ENCODE peak calls at places on chromosomes 16 and 17, in five cellular contexts. P is CD8-positive, alpha-beta memory T cell; Z is tibial nerve; T is kidney; O is neuronal stem cell. B is an unnamed sample.

GRCh38 chr16:35363510-35363909 is 1904.1 kb downstream of the TP53TG3F start:
- DNase-seq in P (no peak), Z (no peak), T (no peak), O (no peak), B (no peak)

GRCh38 chr17:69588316-69588715 is 173.8 kb downstream of the MAP2K6 start:
- DNase-seq in P (no peak), Z (no peak), T (no peak), O (no peak), B (no peak)

GRCh38 chr16:66619534-66620418 is 15.3 kb downstream of the CMTM3 start:
- DNase-seq in P (no peak), Z (no peak), T (peak; percentile 39), O (no peak), B (no peak)

GRCh38 chr16:79519448-79519847 is 81.1 kb downstream of the MAF start:
- DNase-seq in P (no peak), Z (no peak), T (no peak), O (no peak), B (no peak)

GRCh38 chr17:27389542-27390140 is 66.6 kb upstream of the KSR1 start:
- DNase-seq in P (no peak), Z (no peak), T (no peak), O (no peak), B (peak; percentile 53)

GRCh38 chr16:4481526-4481925 is 5.3 kb downstream of the HMOX2 start:
- DNase-seq in P (no peak), Z (no peak), T (no peak), O (no peak), B (no peak)

GRCh38 chr16:14650629-14651028 is 17.9 kb downstream of the BFAR start:
- DNase-seq in P (no peak), Z (no peak), T (no peak), O (no peak), B (no peak)

GRCh38 chr16:86598607-86599318 is 20.4 kb downstream of the FOXL1 start:
- DNase-seq in P (no peak), Z (no peak), T (no peak), O (no peak), B (no peak)

GRCh38 chr16:3954411-3954921 is 74.0 kb upstream of the CREBBP start:
- DNase-seq in P (no peak), Z (peak; percentile 53), T (peak; percentile 61), O (no peak), B (peak; percentile 69)

GRCh38 chr16:31487720-31488629 is 5.1 kb downstream of the SLC5A2 start:
- DNase-seq in P (peak; percentile 70), Z (no peak), T (peak; percentile 88), O (no peak), B (no peak)

GRCh38 chr17:78684026-78684425 is 98.0 kb downstream of the CYTH1 start:
- DNase-seq in P (no peak), Z (no peak), T (no peak), O (no peak), B (no peak)

GRCh38 chr17:8125196-8125946 is 1.5 kb upstream of the HES7 start:
- DNase-seq in P (peak; percentile 76), Z (peak; percentile 97), T (peak; percentile 89), O (peak; percentile 91), B (no peak)

GRCh38 chr17:30413109-30413508 is 34.4 kb downstream of the CPD start:
- DNase-seq in P (no peak), Z (no peak), T (no peak), O (no peak), B (no peak)

GRCh38 chr16:86349338-86349900 is 160.9 kb upstream of the FOXF1 start:
- DNase-seq in P (no peak), Z (no peak), T (no peak), O (no peak), B (no peak)

GRCh38 chr17:52170963-52171572 is 12.6 kb upstream of the CA10 start:
- DNase-seq in P (no peak), Z (no peak), T (no peak), O (peak; percentile 21), B (no peak)

GRCh38 chr16:1584926-1585487 is 26.9 kb downstream of the IFT140 start:
- DNase-seq in P (no peak), Z (no peak), T (no peak), O (peak; percentile 6), B (no peak)

GRCh38 chr17:29867643-29868181 is 62.3 kb downstream of the SSH2 start:
- DNase-seq in P (no peak), Z (no peak), T (no peak), O (no peak), B (no peak)

GRCh38 chr16:84453061-84453752 is 51.3 kb downstream of the MEAK7 start:
- DNase-seq in P (no peak), Z (no peak), T (no peak), O (no peak), B (no peak)

GRCh38 chr17:4520881-4521600 is 22.4 kb downstream of the SPNS2 start:
- DNase-seq in P (no peak), Z (no peak), T (peak; percentile 90), O (no peak), B (no peak)

GRCh38 chr17:76414334-76415295 is 30.2 kb downstream of the SPHK1 start:
- DNase-seq in P (no peak), Z (peak; percentile 39), T (peak; percentile 89), O (no peak), B (peak; percentile 74)

GRCh38 chr16:23380501-23380951 is 72.5 kb downstream of the COG7 start:
- DNase-seq in P (no peak), Z (no peak), T (peak; percentile 70), O (no peak), B (no peak)

GRCh38 chr17:56896217-56896967 is 17.5 kb downstream of the TRIM25 start:
- DNase-seq in P (no peak), Z (no peak), T (no peak), O (no peak), B (no peak)

GRCh38 chr17:8004899-8005298 is 2.5 kb downstream of the GUCY2D start:
- DNase-seq in P (no peak), Z (no peak), T (peak; percentile 23), O (no peak), B (no peak)

GRCh38 chr17:1201132-1201702 is 21.4 kb upstream of the ABR start:
- DNase-seq in P (peak; percentile 40), Z (no peak), T (no peak), O (no peak), B (no peak)

DNA sequence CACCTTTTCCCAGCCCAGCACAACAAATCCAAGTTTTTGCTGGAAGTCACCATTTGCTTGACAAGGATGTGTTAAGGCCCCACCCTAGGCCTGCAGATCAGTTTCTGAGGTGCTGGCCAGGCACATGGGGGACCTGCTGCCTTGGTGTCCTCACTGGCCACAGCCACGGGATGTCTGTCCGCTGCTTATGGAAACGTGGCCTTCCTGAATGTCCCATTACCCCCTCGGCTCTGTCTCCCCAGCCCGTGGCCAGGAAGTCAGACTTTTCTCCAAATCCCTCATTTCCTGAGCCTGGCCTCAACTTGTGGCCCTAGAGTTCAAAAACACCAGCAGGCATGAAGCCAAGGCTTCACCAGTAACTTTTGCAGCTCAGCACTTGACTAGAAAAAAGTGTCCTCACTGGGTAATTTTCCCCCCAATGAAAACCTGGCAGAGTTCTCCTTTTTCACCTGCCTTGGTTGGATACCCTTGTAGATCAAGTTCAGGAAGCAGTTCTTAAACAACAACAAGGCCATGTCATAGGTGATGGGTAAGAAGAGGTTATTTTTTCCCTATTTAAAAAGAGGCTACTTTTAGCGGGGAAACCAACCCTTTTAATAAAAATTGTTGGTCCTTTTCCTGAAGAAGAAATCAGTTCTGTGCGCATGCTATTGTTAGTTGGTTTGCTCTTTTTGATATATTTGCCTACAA is 80.8 kb downstream of the SOCS1 start:
- DNase-seq in P (no peak), Z (no peak), T (no peak), O (no peak), B (no peak)
- H3K27ac ChIP-seq in P (no peak overlapping the region), Z (no peak overlapping the region), T (no peak overlapping the region), O (no peak overlapping the region), B (no peak overlapping the region)

DNA sequence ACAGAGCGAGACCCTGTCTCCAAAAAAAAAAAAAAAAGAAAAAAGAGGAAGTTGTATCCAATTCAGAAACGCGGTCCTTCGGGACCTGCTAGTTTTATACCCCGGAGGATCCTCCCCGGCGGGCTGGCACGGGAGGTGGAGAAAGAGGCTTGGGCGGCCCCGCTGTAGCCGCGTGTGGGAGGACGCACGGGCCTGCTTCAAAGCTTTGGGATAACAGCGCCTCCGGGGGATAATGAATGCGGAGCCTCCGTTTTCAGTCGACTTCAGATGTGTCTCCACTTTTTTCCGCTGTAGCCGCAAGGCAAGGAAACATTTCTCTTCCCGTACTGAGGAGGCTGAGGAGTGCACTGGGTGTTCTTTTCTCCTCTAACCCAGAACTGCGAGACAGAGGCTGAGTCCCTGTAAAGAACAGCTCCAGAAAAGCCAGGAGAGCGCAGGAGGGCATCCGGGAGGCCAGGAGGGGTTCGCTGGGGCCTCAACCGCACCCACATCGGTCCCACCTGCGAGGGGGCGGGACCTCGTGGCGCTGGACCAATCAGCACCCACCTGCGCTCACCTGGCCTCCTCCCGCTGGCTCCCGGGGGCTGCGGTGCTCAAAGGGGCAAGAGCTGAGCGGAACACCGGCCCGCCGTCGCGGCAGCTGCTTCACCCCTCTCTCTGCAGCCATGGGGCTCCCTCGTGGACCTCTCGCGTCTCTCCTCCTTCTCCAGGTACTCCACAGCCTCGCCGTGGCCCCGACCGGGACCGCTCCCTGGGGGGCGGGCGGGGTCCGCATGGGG is at the start of gene CDH3:
- DNase-seq in P (no peak), Z (no peak), T (peak; percentile 89), O (no peak), B (no peak)
- H3K4me3 ChIP-seq in P (no peak within 1 kb of the TSS), Z (peak within 1 kb of the TSS; percentile 40), T (peak within 1 kb of the TSS; percentile 49), O (peak within 1 kb of the TSS; percentile 72), B (peak within 1 kb of the TSS; percentile 16)

GRCh38 chr17:45740553-45741330 is 43.4 kb upstream of the CRHR1 start:
- DNase-seq in P (no peak), Z (no peak), T (peak; percentile 27), O (peak; percentile 87), B (no peak)

GRCh38 chr17:45743626-45744326 is 40.3 kb upstream of the CRHR1 start:
- DNase-seq in P (no peak), Z (no peak), T (peak; percentile 51), O (no peak), B (no peak)

GRCh38 chr17:45745843-45746494 is 38.2 kb upstream of the CRHR1 start:
- DNase-seq in P (no peak), Z (no peak), T (peak; percentile 35), O (no peak), B (no peak)

GRCh38 chr17:45739786-45740185 is 44.3 kb upstream of the CRHR1 start:
- DNase-seq in P (no peak), Z (no peak), T (no peak), O (no peak), B (no peak)

DNA sequence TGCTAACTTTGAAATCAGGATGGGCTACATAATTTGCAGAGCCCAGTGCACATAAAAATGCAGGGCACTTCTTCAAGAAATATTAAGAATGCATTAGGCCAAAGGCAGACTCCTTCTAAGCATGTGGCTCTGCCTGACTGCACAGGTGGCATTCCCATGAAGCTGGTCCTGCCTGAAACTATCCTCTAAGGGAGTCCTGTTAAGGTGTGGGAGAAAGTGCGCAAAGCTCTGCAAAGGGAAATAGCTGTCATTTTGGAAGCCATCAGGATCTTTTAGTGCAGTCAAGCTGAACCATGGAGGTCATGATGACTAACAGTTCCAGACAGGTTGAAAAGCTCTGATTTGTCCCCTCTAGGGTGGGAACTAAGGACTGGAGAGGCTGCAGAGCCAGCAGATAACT is 41.9 kb upstream of the CRHR1 start:
- DNase-seq in P (no peak), Z (no peak), T (no peak), O (no peak), B (no peak)
- H3K27ac ChIP-seq in P (no peak overlapping the region), Z (no peak overlapping the region), T (no peak overlapping the region), O (no peak overlapping the region), B (no peak overlapping the region)

DNA sequence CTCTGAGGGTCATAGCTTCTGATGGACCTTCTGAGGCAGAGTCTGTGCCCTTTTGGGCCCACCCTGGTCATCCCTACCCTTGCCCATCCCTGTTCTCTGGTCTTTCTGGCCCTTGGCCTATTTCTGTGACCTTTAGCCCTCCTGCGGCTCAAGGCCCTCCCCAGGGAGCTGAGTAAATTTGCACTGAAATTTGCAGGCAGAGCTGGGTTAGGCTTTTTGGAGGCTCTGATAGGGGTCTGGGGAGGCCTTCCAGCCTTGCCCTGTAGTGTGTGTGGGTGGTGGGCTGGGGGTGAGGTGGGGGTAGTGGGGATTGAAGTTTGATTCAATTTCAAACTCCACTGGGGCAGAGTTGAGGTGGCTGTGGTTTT is 17.8 kb downstream of the RARA start:
- DNase-seq in P (no peak), Z (peak; percentile 63), T (no peak), O (no peak), B (no peak)
- H3K4me3 ChIP-seq in P (peak overlapping the region; percentile 67), Z (no peak overlapping the region), T (no peak overlapping the region), O (no peak overlapping the region), B (peak overlapping the region; percentile 29)

B was measured in ascending aorta.